ENCODE peak calls at places on chromosome 18, in six cellular contexts. Z is psoas muscle, Q is lung, U is fibroblast of lung, O is heart left ventricle, H is PC-3. A is an unnamed sample.

GRCh38 chr18:1585881-1586488 is 681.3 kb downstream of the ADCYAP1 start:
- DNase-seq in O (no peak), Z (no peak), Q (no peak), U (peak; percentile 25), H (peak; percentile 69), A (peak; percentile 0)

GRCh38 chr18:26432651-26433424 is 115.5 kb downstream of the KCTD1 start:
- DNase-seq in Q (no peak), Z (no peak), H (no peak), U (no peak), O (no peak), A (no peak)

GRCh38 chr18:79612291-79613108 is 67.1 kb upstream of the CTDP1 start:
- DNase-seq in Z (no peak), O (no peak), U (no peak), H (no peak), Q (no peak), A (no peak)

GRCh38 chr18:53687002-53687401 is 537.5 kb downstream of the MBD2 start:
- DNase-seq in Z (no peak), H (peak; percentile 35), U (no peak), Q (no peak), O (no peak), A (no peak)

GRCh38 chr18:63144748-63145147 is 174.8 kb downstream of the BCL2 start:
- DNase-seq in H (no peak), Z (no peak), O (no peak), U (no peak), Q (no peak), A (no peak)

GRCh38 chr18:51911582-51911981 is 428.4 kb upstream of the DCC start:
- DNase-seq in Z (no peak), U (no peak), H (no peak), Q (no peak), O (no peak), A (no peak)

GRCh38 chr18:14907420-14907819 is 159.4 kb downstream of the ANKRD30B start:
- DNase-seq in H (no peak), O (no peak), Q (no peak), Z (no peak), U (no peak), A (no peak)

GRCh38 chr18:63028380-63028779 is 291.2 kb downstream of the BCL2 start:
- DNase-seq in H (no peak), Q (no peak), O (no peak), Z (no peak), U (no peak), A (no peak)

GRCh38 chr18:25896178-25896780 is 194.1 kb downstream of the SS18 start:
- DNase-seq in Z (no peak), H (peak; percentile 65), U (peak; percentile 41), Q (no peak), O (no peak), A (no peak)

GRCh38 chr18:32078845-32079244 is 12.8 kb upstream of the RNF138 start:
- DNase-seq in Q (no peak), H (no peak), U (no peak), Z (no peak), O (no peak), A (no peak)

GRCh38 chr18:41532344-41533086 is 422.5 kb upstream of the PIK3C3 start:
- DNase-seq in Z (no peak), Q (no peak), H (peak; percentile 57), O (no peak), U (no peak), A (no peak)
- TF ChIP-seq CTCF in Z (no peak), Q (no peak), H (peak; percentile 53), O (no peak), U (peak; percentile 16), A (peak; percentile 2)

GRCh38 chr18:48785686-48786470 is 164.9 kb downstream of the SMAD7 start:
- DNase-seq in Z (no peak), U (no peak), O (peak; percentile 10), H (no peak), Q (no peak), A (no peak)
- H3K4me3 ChIP-seq in Z (no peak overlapping the region), U (no peak overlapping the region), O (no peak overlapping the region), H (no peak overlapping the region), Q (no peak overlapping the region), A (no peak overlapping the region)

GRCh38 chr18:12422936-12423335 is 15.2 kb downstream of the PRELID3A start:
- DNase-seq in U (no peak), Z (no peak), O (no peak), Q (no peak), H (peak; percentile 23), A (no peak)
- TF ChIP-seq CTCF in U (no peak), Z (no peak), O (no peak), Q (no peak), H (peak; percentile 64), A (peak; percentile 1)

GRCh38 chr18:55300469-55301195 is 287.4 kb downstream of the TCF4 start:
- DNase-seq in U (peak; percentile 44), H (no peak), Q (no peak), O (no peak), Z (peak; percentile 13), A (peak; percentile 83)
- H3K4me3 ChIP-seq in U (peak overlapping the region; percentile 54), H (no peak overlapping the region), Q (no peak overlapping the region), O (peak overlapping the region; percentile 11), Z (peak overlapping the region; percentile 41), A (peak overlapping the region; percentile 25)

DNA sequence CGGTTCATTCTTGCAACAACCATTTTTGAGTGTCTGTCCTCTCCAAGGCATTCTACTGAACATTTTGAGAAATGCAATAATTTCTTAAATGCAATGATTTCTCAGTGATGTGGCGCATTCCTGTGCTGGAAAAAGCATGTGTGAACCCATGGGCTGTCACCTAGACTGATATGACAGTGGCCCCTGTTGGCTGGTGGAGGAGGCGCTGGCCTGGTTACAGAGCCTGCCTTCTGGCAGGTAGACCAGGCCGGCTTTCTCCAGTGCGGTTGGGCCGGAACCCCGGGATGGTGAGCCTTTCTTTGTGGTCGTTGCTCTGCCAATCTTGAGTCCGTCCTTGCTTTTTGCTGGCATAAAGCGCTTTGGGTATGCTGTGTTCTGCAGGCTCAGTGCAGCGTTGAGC is 33.7 kb downstream of the TSHZ1 start:
- DNase-seq in U (no peak), Q (no peak), Z (no peak), O (no peak), H (peak; percentile 6), A (no peak)
- TF ChIP-seq CTCF in U (peak; percentile 11), Q (no peak), Z (peak; percentile 25), O (peak; percentile 30), H (peak; percentile 50), A (peak; percentile 40)

GRCh38 chr18:12059334-12060181 is 34.1 kb upstream of the ANKRD62 start:
- DNase-seq in O (no peak), Z (no peak), U (no peak), H (no peak), Q (no peak), A (no peak)
- H3K4me3 ChIP-seq in O (no peak overlapping the region), Z (no peak overlapping the region), U (no peak overlapping the region), H (no peak overlapping the region), Q (no peak overlapping the region), A (no peak overlapping the region)

DNA sequence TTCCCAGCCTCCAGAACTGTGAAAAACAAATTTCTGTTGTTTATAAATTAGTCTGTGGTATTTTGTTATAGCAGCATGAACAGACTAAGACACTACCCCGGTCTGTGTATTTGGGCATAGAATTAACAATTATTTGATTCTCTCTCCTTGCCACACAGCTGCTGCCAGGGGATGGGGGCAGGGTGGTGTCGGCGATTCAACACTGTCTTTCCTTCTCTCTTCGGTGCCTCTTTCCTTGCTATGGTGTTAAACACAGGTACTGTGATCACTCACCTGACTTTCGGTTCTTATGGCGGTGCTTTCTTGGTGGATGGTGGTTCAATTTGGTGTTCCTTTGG is 50.8 kb upstream of the CTAGE1 start:
- DNase-seq in Q (no peak), Z (no peak), O (no peak), U (no peak), H (no peak), A (no peak)
- TF ChIP-seq CTCF in Q (no peak), Z (no peak), O (no peak), U (no peak), H (no peak), A (no peak)

GRCh38 chr18:76457475-76457874 is 37.6 kb downstream of the ZNF516 start:
- DNase-seq in U (peak; percentile 76), Q (peak; percentile 15), H (no peak), O (no peak), Z (no peak), A (no peak)
- H3K4me3 ChIP-seq in U (no peak overlapping the region), Q (no peak overlapping the region), H (no peak overlapping the region), O (no peak overlapping the region), Z (no peak overlapping the region), A (no peak overlapping the region)

GRCh38 chr18:33746261-33746660 is 168.2 kb downstream of the ASXL3 start:
- DNase-seq in O (no peak), Q (no peak), Z (no peak), H (no peak), U (no peak), A (no peak)

GRCh38 chr18:33749831-33750230 is 171.8 kb downstream of the ASXL3 start:
- DNase-seq in H (no peak), Z (no peak), U (no peak), O (no peak), Q (no peak), A (no peak)

GRCh38 chr18:33757037-33757436 is 179.0 kb downstream of the ASXL3 start:
- DNase-seq in O (no peak), H (no peak), Q (no peak), U (peak; percentile 79), Z (no peak), A (peak; percentile 1)

GRCh38 chr18:33755918-33756590 is 178.0 kb downstream of the ASXL3 start:
- DNase-seq in H (peak; percentile 64), O (peak; percentile 46), Q (peak; percentile 35), Z (no peak), U (peak; percentile 95), A (peak; percentile 47)

GRCh38 chr18:33751613-33752221 is 173.7 kb downstream of the ASXL3 start:
- DNase-seq in Q (no peak), U (peak; percentile 16), O (no peak), Z (no peak), H (peak; percentile 9), A (no peak)
- TF ChIP-seq CTCF in Q (no peak), U (peak; percentile 58), O (peak; percentile 17), Z (peak; percentile 35), H (peak; percentile 48), A (peak; percentile 47)